ENCODE peak calls at places on chromosomes 5 and 9, in seven cellular contexts. N is GM12878, P is H1, H is GM12892, X is SK-N-SH, G is HepG2, T is K562. L is an unnamed sample.

GRCh38 chr9:135036861-135037465 is 50.5 kb upstream of the OLFM1 start:
- DNase-seq in N (no peak), P (no peak), H (no peak), T (no peak), G (no peak), X (no peak), L (no peak)

GRCh38 chr9:20744046-20744630 is 60.1 kb downstream of the FOCAD start:
- DNase-seq in G (no peak), X (no peak), H (no peak), T (no peak), N (no peak), P (no peak), L (no peak)

GRCh38 chr5:172848419-172848818 is 14.4 kb downstream of the ERGIC1 start:
- DNase-seq in H (no peak), T (no peak), N (no peak), G (no peak), X (no peak), P (no peak), L (no peak)

GRCh38 chr9:133539434-133539833 is 4.9 kb downstream of the ADAMTSL2 start:
- DNase-seq in H (no peak), N (no peak), X (no peak), G (no peak), T (peak; percentile 80), P (no peak), L (no peak)

GRCh38 chr5:29089591-29090141 is 2051.3 kb upstream of the CDH9 start:
- DNase-seq in H (no peak), G (no peak), N (no peak), P (no peak), X (no peak), T (no peak), L (no peak)

GRCh38 chr5:168227001-168227400 is 64.4 kb upstream of the WWC1 start:
- DNase-seq in H (no peak), G (no peak), X (no peak), P (no peak), N (no peak), T (no peak), L (no peak)

GRCh38 chr9:89872913-89873707 is 268.3 kb downstream of the GADD45G start:
- DNase-seq in H (no peak), X (no peak), N (no peak), P (no peak), G (no peak), T (no peak), L (no peak)

GRCh38 chr9:98172604-98173003 is 19.8 kb downstream of the CORO2A start:
- DNase-seq in T (no peak), X (no peak), P (no peak), G (peak; percentile 40), N (no peak), H (no peak), L (no peak)

GRCh38 chr5:4941957-4942830 is 197.9 kb upstream of the ADAMTS16 start:
- DNase-seq in G (no peak), P (no peak), X (peak; percentile 87), N (no peak), H (peak; percentile 33), T (peak; percentile 88), L (peak; percentile 55)

GRCh38 chr5:81904861-81905260 is 67.0 kb upstream of the ATG10 start:
- DNase-seq in N (no peak), T (no peak), G (no peak), P (no peak), H (no peak), X (no peak), L (no peak)

GRCh38 chr9:71767421-71768321 is 642 bp downstream of the CEMIP2 start:
- DNase-seq in H (no peak), G (no peak), P (no peak), T (no peak), X (no peak), N (no peak), L (no peak)

GRCh38 chr5:173472164-173472563 is 143.9 kb upstream of the STC2 start:
- DNase-seq in H (no peak), T (no peak), N (no peak), G (peak; percentile 90), P (no peak), X (no peak), L (no peak)

GRCh38 chr5:174046558-174046957 is 1.1 kb downstream of the NSG2 start:
- DNase-seq in G (no peak), H (no peak), T (no peak), P (no peak), N (no peak), X (peak; percentile 41), L (no peak)

GRCh38 chr9:115633099-115633498 is 515.1 kb upstream of the TNC start:
- DNase-seq in X (no peak), H (no peak), N (no peak), T (no peak), G (no peak), P (no peak), L (no peak)

GRCh38 chr9:70232476-70232875 is 26.3 kb upstream of the SMC5 start:
- DNase-seq in T (no peak), N (no peak), P (no peak), G (no peak), H (no peak), X (no peak), L (no peak)

GRCh38 chr5:120615967-120616645 is 152.0 kb downstream of the PRR16 start:
- DNase-seq in G (no peak), H (no peak), P (no peak), N (no peak), X (no peak), T (no peak), L (no peak)

GRCh38 chr9:27765266-27765665 is 192.0 kb upstream of the C9orf72 start:
- DNase-seq in G (no peak), N (no peak), H (no peak), T (no peak), P (no peak), X (no peak), L (no peak)

DNA sequence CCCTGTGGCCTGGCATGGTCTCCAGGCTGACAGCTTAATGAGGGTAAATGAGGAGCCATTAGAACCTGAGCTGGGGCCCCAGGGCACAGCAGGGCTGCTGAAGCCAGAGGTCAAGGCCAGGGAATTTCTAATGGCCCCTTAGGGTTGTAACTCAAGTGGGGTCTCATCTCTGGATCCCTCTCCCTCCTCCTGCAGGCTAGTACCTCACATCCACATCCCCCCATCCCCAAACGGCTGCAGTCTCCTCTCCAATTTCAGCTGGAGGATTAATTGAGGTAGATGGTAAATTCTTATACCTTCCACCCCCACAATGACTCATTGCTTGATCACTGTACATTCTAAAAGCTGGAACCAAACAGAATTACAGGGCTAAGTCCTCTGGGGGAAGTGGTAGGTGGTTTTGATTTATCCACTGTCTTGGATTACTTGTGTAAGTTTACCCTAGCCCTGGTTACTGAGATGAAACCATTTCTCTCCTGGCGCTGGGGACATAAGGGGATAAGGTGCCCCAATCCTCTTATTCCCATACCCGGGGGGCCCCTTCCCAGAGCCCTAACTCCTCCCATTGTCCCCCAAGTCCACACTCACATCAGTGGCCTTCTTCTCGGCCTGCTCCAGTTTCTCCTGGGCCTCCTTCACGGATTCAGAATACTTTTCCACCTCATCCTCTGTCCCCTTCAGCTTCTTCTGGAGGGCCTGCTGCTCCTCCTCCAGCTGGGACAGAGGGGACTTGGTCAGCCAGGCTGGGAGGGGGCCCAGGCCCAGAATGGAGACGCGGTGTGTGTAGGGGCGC is 971 bp downstream of the TPM2 start:
- DNase-seq in N (no peak), H (no peak), T (no peak), X (no peak), P (no peak), G (peak; percentile 39), L (no peak)
- TF ChIP-seq TAF1 in N (no peak), H (no peak), T (no peak), X (peak; percentile 55), P (no peak), G (no peak), L (no peak)

DNA sequence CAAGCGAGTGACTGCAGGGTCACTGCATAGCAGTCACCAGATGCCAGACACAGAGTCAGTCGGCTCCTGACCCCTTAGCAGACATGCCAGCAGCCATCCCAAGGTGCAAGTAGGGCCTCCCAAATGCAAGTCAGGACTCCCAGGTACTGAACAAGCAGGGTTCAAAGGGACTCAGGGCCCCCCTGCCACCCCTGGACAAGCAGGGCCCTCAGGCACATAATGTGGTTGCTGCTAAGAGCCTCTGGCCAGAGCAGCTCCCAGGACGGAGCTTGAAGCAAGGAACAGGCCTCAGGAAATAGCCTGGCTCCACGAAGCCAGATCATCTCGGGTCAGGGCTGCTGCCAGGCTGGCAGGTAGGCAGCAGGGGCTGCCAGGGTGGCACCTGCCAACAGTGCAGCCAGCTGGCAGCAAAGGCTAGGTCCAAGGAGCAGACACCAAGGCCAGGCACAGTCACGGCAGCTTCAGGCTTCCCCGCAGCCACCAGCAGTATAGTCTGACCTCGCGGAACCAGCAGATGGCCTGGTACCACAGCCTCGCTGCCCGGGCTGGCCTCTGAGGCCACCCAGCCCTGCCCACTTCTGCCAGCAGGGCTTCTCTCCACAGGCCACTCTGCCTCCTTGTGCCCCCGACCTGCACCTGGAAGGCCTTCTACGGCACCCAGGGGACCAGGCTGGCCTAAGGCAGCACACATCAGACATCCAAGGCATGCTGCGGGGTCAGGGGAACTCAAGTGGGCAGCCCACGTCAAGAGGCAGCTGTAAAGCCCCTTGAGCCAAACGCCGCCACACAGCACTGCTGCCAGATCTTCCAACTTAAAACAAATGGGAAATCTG is 7.4 kb downstream of the EEIG1 start:
- DNase-seq in X (peak; percentile 76), G (no peak), T (no peak), H (no peak), N (no peak), P (no peak), L (no peak)
- TF ChIP-seq POLR2AphosphoS5 in X (no peak), G (no peak), T (no peak), H (no peak), N (no peak), P (no peak), L (no peak)

GRCh38 chr5:140042551-140043507 is at the start of gene NRG2:
- DNase-seq in P (peak; percentile 46), T (peak; percentile 61), N (no peak), X (peak; percentile 94), G (peak; percentile 49), H (peak; percentile 69), L (peak; percentile 65)
- TF ChIP-seq TAF1 in P (no peak), T (no peak), N (no peak), X (no peak), G (no peak), H (peak; percentile 5), L (no peak)

GRCh38 chr9:92608221-92609141 is 61.5 kb downstream of the IPPK start:
- DNase-seq in T (no peak), X (no peak), G (peak; percentile 58), N (no peak), H (no peak), P (no peak), L (no peak)

GRCh38 chr9:92607773-92608172 is 62.2 kb downstream of the IPPK start:
- DNase-seq in G (no peak), P (no peak), T (no peak), H (no peak), X (peak; percentile 82), N (no peak), L (no peak)

GRCh38 chr9:92610470-92611420 is 59.2 kb downstream of the IPPK start:
- DNase-seq in H (no peak), T (no peak), G (no peak), N (no peak), P (no peak), X (no peak), L (no peak)

GRCh38 chr9:92607088-92607487 is 62.8 kb downstream of the IPPK start:
- DNase-seq in T (no peak), G (no peak), N (no peak), X (no peak), P (no peak), H (no peak), L (no peak)

DNA sequence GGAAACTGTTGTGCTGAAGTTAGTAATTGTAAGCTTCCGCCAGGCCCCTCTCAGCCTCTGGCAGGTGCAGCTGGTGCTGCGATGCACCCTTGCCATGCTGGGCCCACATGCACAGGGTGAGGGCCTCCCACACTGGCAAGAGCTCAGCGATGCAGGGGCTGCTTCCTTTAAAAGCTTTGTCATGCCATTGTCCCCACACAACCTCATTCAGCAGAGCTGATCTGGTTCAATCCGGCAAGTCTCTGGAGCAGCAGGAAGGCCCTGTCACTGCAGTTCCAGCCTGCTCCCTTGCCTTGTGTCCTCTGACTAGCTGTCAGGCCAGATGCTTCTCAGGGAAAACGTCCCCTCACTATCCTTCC is 60.8 kb downstream of the IPPK start:
- DNase-seq in N (no peak), T (no peak), X (peak; percentile 39), G (no peak), H (no peak), P (no peak), L (no peak)
- TF ChIP-seq POLR2AphosphoS5 in N (no peak), T (no peak), X (no peak), G (no peak), H (no peak), P (no peak), L (no peak)